ENCODE peak calls at places on chromosome X, in eight cellular contexts. One of them, this sample, is unnamed.

GRCh38 chrX:53441531-53442321 is 7.6 kb upstream of the HSD17B10 start:
- DNase-seq in RWPE1: peak; percentile 74
- DNase-seq in lower leg skin: peak; percentile 93
- DNase-seq in epithelial cell of esophagus: peak; percentile 54
- DNase-seq in CD8-positive, alpha-beta T cell: peak; percentile 57
- DNase-seq in D721Med: peak; percentile 82
- DNase-seq in keratinocyte: peak; percentile 64
- DNase-seq in heart left ventricle: peak; percentile 76
- DNase-seq in this sample: peak; percentile 82

GRCh38 chrX:103530540-103530939 is 11.3 kb upstream of the RAB40A start:
- DNase-seq in RWPE1: no peak
- DNase-seq in lower leg skin: no peak
- DNase-seq in epithelial cell of esophagus: no peak
- DNase-seq in CD8-positive, alpha-beta T cell: no peak
- DNase-seq in D721Med: no peak
- DNase-seq in keratinocyte: no peak
- DNase-seq in heart left ventricle: no peak
- DNase-seq in this sample: no peak

GRCh38 chrX:78619829-78620228 is 39.3 kb downstream of the RTL3 start:
- DNase-seq in RWPE1: no peak
- DNase-seq in lower leg skin: no peak
- DNase-seq in epithelial cell of esophagus: no peak
- DNase-seq in CD8-positive, alpha-beta T cell: no peak
- DNase-seq in D721Med: no peak
- DNase-seq in keratinocyte: no peak
- DNase-seq in heart left ventricle: peak; percentile 42
- DNase-seq in this sample: no peak

GRCh38 chrX:49037883-49038475 is 5.2 kb downstream of the TFE3 start:
- DNase-seq in RWPE1: no peak
- DNase-seq in lower leg skin: no peak
- DNase-seq in epithelial cell of esophagus: peak; percentile 53
- DNase-seq in CD8-positive, alpha-beta T cell: no peak
- DNase-seq in D721Med: no peak
- DNase-seq in keratinocyte: no peak
- DNase-seq in heart left ventricle: no peak
- DNase-seq in this sample: peak; percentile 33

GRCh38 chrX:139692506-139692849 is 15.5 kb downstream of the MCF2 start:
- DNase-seq in RWPE1: no peak
- DNase-seq in lower leg skin: no peak
- DNase-seq in epithelial cell of esophagus: peak; percentile 0
- DNase-seq in CD8-positive, alpha-beta T cell: no peak
- DNase-seq in D721Med: no peak
- DNase-seq in keratinocyte: no peak
- DNase-seq in heart left ventricle: no peak
- DNase-seq in this sample: no peak

GRCh38 chrX:23008431-23009099 is 8.8 kb downstream of the DDX53 start:
- DNase-seq in RWPE1: peak; percentile 2
- DNase-seq in lower leg skin: no peak
- DNase-seq in epithelial cell of esophagus: peak; percentile 41
- DNase-seq in CD8-positive, alpha-beta T cell: no peak
- DNase-seq in D721Med: no peak
- DNase-seq in keratinocyte: no peak
- DNase-seq in heart left ventricle: no peak
- DNase-seq in this sample: peak; percentile 54

GRCh38 chrX:103513067-103513466 is 6.2 kb downstream of the RAB40A start:
- DNase-seq in RWPE1: no peak
- DNase-seq in lower leg skin: no peak
- DNase-seq in epithelial cell of esophagus: no peak
- DNase-seq in CD8-positive, alpha-beta T cell: no peak
- DNase-seq in D721Med: no peak
- DNase-seq in keratinocyte: no peak
- DNase-seq in heart left ventricle: no peak
- DNase-seq in this sample: no peak

GRCh38 chrX:22135994-22136684 is 104.0 kb downstream of the PHEX start:
- DNase-seq in RWPE1: peak; percentile 67
- DNase-seq in lower leg skin: no peak
- DNase-seq in epithelial cell of esophagus: peak; percentile 89
- DNase-seq in CD8-positive, alpha-beta T cell: no peak
- DNase-seq in D721Med: no peak
- DNase-seq in keratinocyte: no peak
- DNase-seq in heart left ventricle: no peak
- DNase-seq in this sample: peak; percentile 87

GRCh38 chrX:1391370-1391706 is 575 bp downstream of the SLC25A6 start:
- DNase-seq in RWPE1: peak; percentile 81
- DNase-seq in lower leg skin: peak; percentile 98
- DNase-seq in epithelial cell of esophagus: no peak
- DNase-seq in CD8-positive, alpha-beta T cell: no peak
- DNase-seq in D721Med: peak; percentile 44
- DNase-seq in keratinocyte: peak; percentile 44
- DNase-seq in heart left ventricle: no peak
- DNase-seq in this sample: no peak

GRCh38 chrX:154369453-154370299 is 4.8 kb downstream of the FLNA start:
- DNase-seq in RWPE1: peak; percentile 80
- DNase-seq in lower leg skin: peak; percentile 95
- DNase-seq in epithelial cell of esophagus: peak; percentile 82
- DNase-seq in CD8-positive, alpha-beta T cell: peak; percentile 81
- DNase-seq in D721Med: no peak
- DNase-seq in keratinocyte: peak; percentile 65
- DNase-seq in heart left ventricle: peak; percentile 88
- DNase-seq in this sample: peak; percentile 96

GRCh38 chrX:42220083-42220482 is 296.7 kb upstream of the CASK start:
- DNase-seq in RWPE1: no peak
- DNase-seq in lower leg skin: no peak
- DNase-seq in epithelial cell of esophagus: no peak
- DNase-seq in CD8-positive, alpha-beta T cell: no peak
- DNase-seq in D721Med: no peak
- DNase-seq in keratinocyte: no peak
- DNase-seq in heart left ventricle: no peak
- DNase-seq in this sample: no peak

GRCh38 chrX:19566359-19567141 is 51.2 kb upstream of the MAP3K15 start:
- DNase-seq in RWPE1: no peak
- DNase-seq in lower leg skin: no peak
- DNase-seq in epithelial cell of esophagus: no peak
- DNase-seq in CD8-positive, alpha-beta T cell: no peak
- DNase-seq in D721Med: no peak
- DNase-seq in keratinocyte: no peak
- DNase-seq in heart left ventricle: no peak
- DNase-seq in this sample: no peak

GRCh38 chrX:102339312-102340298 is 92.6 kb downstream of the NXF2 start:
- DNase-seq in RWPE1: no peak
- DNase-seq in lower leg skin: peak; percentile 67
- DNase-seq in epithelial cell of esophagus: no peak
- DNase-seq in CD8-positive, alpha-beta T cell: no peak
- DNase-seq in D721Med: no peak
- DNase-seq in keratinocyte: no peak
- DNase-seq in heart left ventricle: no peak
- DNase-seq in this sample: no peak

GRCh38 chrX:17597836-17598434 is 139.4 kb upstream of the SCML1 start:
- DNase-seq in RWPE1: no peak
- DNase-seq in lower leg skin: peak; percentile 89
- DNase-seq in epithelial cell of esophagus: no peak
- DNase-seq in CD8-positive, alpha-beta T cell: no peak
- DNase-seq in D721Med: no peak
- DNase-seq in keratinocyte: no peak
- DNase-seq in heart left ventricle: peak; percentile 77
- DNase-seq in this sample: peak; percentile 78

GRCh38 chrX:113804293-113804692 is 779.6 kb upstream of the HTR2C start:
- DNase-seq in RWPE1: no peak
- DNase-seq in lower leg skin: no peak
- DNase-seq in epithelial cell of esophagus: no peak
- DNase-seq in CD8-positive, alpha-beta T cell: no peak
- DNase-seq in D721Med: no peak
- DNase-seq in keratinocyte: no peak
- DNase-seq in heart left ventricle: no peak
- DNase-seq in this sample: no peak

GRCh38 chrX:41922125-41922521 is 1.2 kb downstream of the CASK start:
- DNase-seq in RWPE1: no peak
- DNase-seq in lower leg skin: no peak
- DNase-seq in epithelial cell of esophagus: peak; percentile 41
- DNase-seq in CD8-positive, alpha-beta T cell: peak; percentile 50
- DNase-seq in D721Med: no peak
- DNase-seq in keratinocyte: no peak
- DNase-seq in heart left ventricle: no peak
- DNase-seq in this sample: peak; percentile 42

GRCh38 chrX:12950851-12951589 is 23.9 kb upstream of the TMSB4X start:
- DNase-seq in RWPE1: no peak
- DNase-seq in lower leg skin: peak; percentile 79
- DNase-seq in epithelial cell of esophagus: no peak
- DNase-seq in CD8-positive, alpha-beta T cell: peak; percentile 75
- DNase-seq in D721Med: no peak
- DNase-seq in keratinocyte: no peak
- DNase-seq in heart left ventricle: peak; percentile 43
- DNase-seq in this sample: peak; percentile 55

GRCh38 chrX:50648151-50648550 is 165.8 kb downstream of the SHROOM4 start:
- DNase-seq in RWPE1: peak; percentile 28
- DNase-seq in lower leg skin: no peak
- DNase-seq in epithelial cell of esophagus: peak; percentile 67
- DNase-seq in CD8-positive, alpha-beta T cell: no peak
- DNase-seq in D721Med: no peak
- DNase-seq in keratinocyte: no peak
- DNase-seq in heart left ventricle: no peak
- DNase-seq in this sample: peak; percentile 25
- TF ChIP-seq CTCF in RWPE1: no peak
- TF ChIP-seq CTCF in lower leg skin: no peak
- TF ChIP-seq CTCF in epithelial cell of esophagus: no peak
- TF ChIP-seq CTCF in CD8-positive, alpha-beta T cell: no peak
- TF ChIP-seq CTCF in D721Med: no peak
- TF ChIP-seq CTCF in keratinocyte: no peak
- TF ChIP-seq CTCF in heart left ventricle: no peak
- TF ChIP-seq CTCF in this sample: no peak

GRCh38 chrX:131729295-131729694 is 185.4 kb downstream of the OR13H1 start:
- DNase-seq in RWPE1: no peak
- DNase-seq in lower leg skin: peak; percentile 95
- DNase-seq in epithelial cell of esophagus: no peak
- DNase-seq in CD8-positive, alpha-beta T cell: no peak
- DNase-seq in D721Med: no peak
- DNase-seq in keratinocyte: no peak
- DNase-seq in heart left ventricle: no peak
- DNase-seq in this sample: peak; percentile 89

GRCh38 chrX:131727778-131728177 is 183.9 kb downstream of the OR13H1 start:
- DNase-seq in RWPE1: no peak
- DNase-seq in lower leg skin: peak; percentile 68
- DNase-seq in epithelial cell of esophagus: no peak
- DNase-seq in CD8-positive, alpha-beta T cell: no peak
- DNase-seq in D721Med: no peak
- DNase-seq in keratinocyte: no peak
- DNase-seq in heart left ventricle: no peak
- DNase-seq in this sample: no peak

GRCh38 chrX:131724292-131724691 is 180.4 kb downstream of the OR13H1 start:
- DNase-seq in RWPE1: no peak
- DNase-seq in lower leg skin: no peak
- DNase-seq in epithelial cell of esophagus: no peak
- DNase-seq in CD8-positive, alpha-beta T cell: no peak
- DNase-seq in D721Med: no peak
- DNase-seq in keratinocyte: no peak
- DNase-seq in heart left ventricle: no peak
- DNase-seq in this sample: no peak

GRCh38 chrX:131725001-131725654 is 181.3 kb downstream of the OR13H1 start:
- DNase-seq in RWPE1: no peak
- DNase-seq in lower leg skin: peak; percentile 45
- DNase-seq in epithelial cell of esophagus: no peak
- DNase-seq in CD8-positive, alpha-beta T cell: no peak
- DNase-seq in D721Med: no peak
- DNase-seq in keratinocyte: no peak
- DNase-seq in heart left ventricle: no peak
- DNase-seq in this sample: no peak

DNA sequence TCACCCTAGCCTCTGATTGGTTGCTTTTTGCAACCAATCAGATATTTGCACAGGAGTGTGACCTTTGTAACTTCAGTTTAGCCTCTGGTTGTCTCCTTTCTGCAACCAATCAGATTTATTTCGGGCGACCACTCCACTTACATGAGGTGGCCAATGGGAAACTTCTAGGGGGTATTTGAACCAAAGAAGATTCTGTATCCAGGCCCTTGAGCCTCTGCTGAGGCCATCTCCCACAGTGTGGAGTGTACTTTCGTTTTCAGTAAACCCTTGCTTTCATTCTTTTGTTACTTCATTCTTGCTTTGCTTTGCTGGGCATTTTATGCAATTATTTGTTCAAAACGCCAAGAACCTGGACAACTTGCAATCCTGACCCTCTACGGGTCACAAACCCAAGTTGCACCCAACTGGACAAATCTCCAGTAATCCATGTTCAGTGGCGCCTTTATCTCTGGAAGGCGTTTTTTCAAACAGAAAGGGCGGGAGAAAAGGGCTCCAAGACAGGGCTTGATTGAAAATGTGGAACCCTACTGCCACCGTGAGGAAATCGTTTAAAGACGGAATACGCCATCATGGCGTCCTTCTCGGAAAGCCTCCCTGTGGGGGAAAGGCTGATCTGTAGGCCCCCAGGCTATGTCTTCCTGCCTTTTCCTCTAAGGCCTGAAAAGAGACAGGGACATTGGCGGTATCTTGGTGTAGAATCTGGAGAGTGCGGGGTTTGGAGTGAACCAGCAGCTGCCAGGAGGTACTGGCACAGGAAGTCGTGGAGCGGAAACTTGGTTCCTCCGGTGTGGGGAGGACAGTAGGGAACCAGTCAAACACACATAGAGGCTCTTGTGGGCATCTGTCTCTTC is 184.6 kb downstream of the OR13H1 start:
- DNase-seq in RWPE1: no peak
- DNase-seq in lower leg skin: peak; percentile 92
- DNase-seq in epithelial cell of esophagus: no peak
- DNase-seq in CD8-positive, alpha-beta T cell: no peak
- DNase-seq in D721Med: no peak
- DNase-seq in keratinocyte: no peak
- DNase-seq in heart left ventricle: no peak
- DNase-seq in this sample: peak; percentile 93
- TF ChIP-seq CTCF in RWPE1: no peak
- TF ChIP-seq CTCF in lower leg skin: no peak
- TF ChIP-seq CTCF in epithelial cell of esophagus: no peak
- TF ChIP-seq CTCF in CD8-positive, alpha-beta T cell: no peak
- TF ChIP-seq CTCF in D721Med: no peak
- TF ChIP-seq CTCF in keratinocyte: peak; percentile 32
- TF ChIP-seq CTCF in heart left ventricle: no peak
- TF ChIP-seq CTCF in this sample: peak; percentile 52

GRCh38 chrX:120137439-120137838 is 21.0 kb upstream of the RHOXF2 start:
- DNase-seq in RWPE1: no peak
- DNase-seq in lower leg skin: no peak
- DNase-seq in epithelial cell of esophagus: no peak
- DNase-seq in CD8-positive, alpha-beta T cell: no peak
- DNase-seq in D721Med: no peak
- DNase-seq in keratinocyte: no peak
- DNase-seq in heart left ventricle: no peak
- DNase-seq in this sample: peak; percentile 20
- TF ChIP-seq CTCF in RWPE1: peak; percentile 42
- TF ChIP-seq CTCF in lower leg skin: no peak
- TF ChIP-seq CTCF in epithelial cell of esophagus: no peak
- TF ChIP-seq CTCF in CD8-positive, alpha-beta T cell: no peak
- TF ChIP-seq CTCF in D721Med: no peak
- TF ChIP-seq CTCF in keratinocyte: no peak
- TF ChIP-seq CTCF in heart left ventricle: no peak
- TF ChIP-seq CTCF in this sample: peak; percentile 10

DNA sequence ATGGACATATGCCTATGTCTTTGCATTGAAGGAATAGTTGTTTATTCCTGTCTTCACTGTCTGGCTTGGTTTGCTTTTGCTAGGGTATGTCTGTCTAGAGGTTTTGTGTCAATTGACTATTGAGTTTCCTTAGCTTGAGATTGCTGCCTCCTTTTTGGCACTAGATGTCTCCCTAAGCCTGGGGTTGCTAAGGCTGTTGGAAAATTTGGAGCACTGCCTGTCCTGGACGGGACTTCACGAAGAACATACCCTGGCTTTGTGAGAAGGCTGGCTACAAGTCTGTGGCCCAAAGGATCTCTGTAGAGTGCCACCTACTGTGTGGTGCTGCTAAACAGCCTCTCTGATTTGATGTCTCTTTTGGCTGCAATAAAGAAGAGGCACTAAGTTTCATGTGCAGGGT is 183.8 kb upstream of the NUDT10 start:
- DNase-seq in RWPE1: no peak
- DNase-seq in lower leg skin: no peak
- DNase-seq in epithelial cell of esophagus: peak; percentile 2
- DNase-seq in CD8-positive, alpha-beta T cell: no peak
- DNase-seq in D721Med: no peak
- DNase-seq in keratinocyte: no peak
- DNase-seq in heart left ventricle: no peak
- DNase-seq in this sample: peak; percentile 1
- TF ChIP-seq CTCF in RWPE1: no peak
- TF ChIP-seq CTCF in lower leg skin: no peak
- TF ChIP-seq CTCF in epithelial cell of esophagus: peak; percentile 25
- TF ChIP-seq CTCF in CD8-positive, alpha-beta T cell: no peak
- TF ChIP-seq CTCF in D721Med: no peak
- TF ChIP-seq CTCF in keratinocyte: peak; percentile 40
- TF ChIP-seq CTCF in heart left ventricle: no peak
- TF ChIP-seq CTCF in this sample: no peak

This sample was measured in MCF 10A.